ENCODE peak calls at places on chromosomes 3 and 15, in nine cellular contexts. H is activated gamma-delta T cell treated with Interleukin-2 at 50 U/mL for 16 hours, A is NCI-H2081, Q is ACHN, Y is breast epithelium, Z is globus pallidus, G is neuronal stem cell, D is memory B cell, O is left colon. B is an unnamed sample.

GRCh38 chr3:10813425-10813824 is 2.6 kb upstream of the SLC6A11 start:
- DNase-seq in H (no peak), A (no peak), G (no peak), Y (no peak), O (no peak), Z (no peak), Q (no peak), D (no peak), B (no peak)

GRCh38 chr15:51401872-51402517 is 60.5 kb downstream of the GLDN start:
- DNase-seq in O (no peak), Y (no peak), D (no peak), A (peak; percentile 34), Z (no peak), H (no peak), Q (peak; percentile 14), G (peak; percentile 39), B (no peak)

GRCh38 chr15:57772223-57772957 is 65.9 kb downstream of the POLR2M start:
- DNase-seq in Z (no peak), Y (no peak), Q (no peak), H (no peak), D (no peak), G (no peak), O (no peak), A (no peak), B (no peak)

GRCh38 chr15:27865926-27866325 is 233.2 kb downstream of the OCA2 start:
- DNase-seq in D (no peak), Q (no peak), O (no peak), H (no peak), Z (no peak), A (no peak), Y (no peak), G (no peak), B (no peak)

GRCh38 chr15:77120576-77120975 is 49.7 kb upstream of the TSPAN3 start:
- DNase-seq in A (no peak), Z (no peak), D (no peak), H (no peak), O (no peak), G (no peak), Y (no peak), Q (no peak), B (no peak)

GRCh38 chr3:84759361-84759760 is 199.4 kb upstream of the CADM2 start:
- DNase-seq in H (no peak), Q (no peak), O (no peak), D (no peak), A (no peak), G (no peak), Y (no peak), Z (no peak), B (no peak)

GRCh38 chr3:61521229-61521628 is 40.1 kb upstream of the PTPRG start:
- DNase-seq in A (no peak), H (no peak), G (no peak), D (no peak), O (no peak), Y (no peak), Z (no peak), Q (peak; percentile 4), B (no peak)

GRCh38 chr15:64693134-64693533 is 82.3 kb downstream of the RBPMS2 start:
- DNase-seq in A (peak; percentile 46), Y (peak; percentile 47), D (no peak), G (no peak), O (peak; percentile 46), Z (peak; percentile 74), H (no peak), Q (no peak), B (no peak)

GRCh38 chr3:43207628-43208085 is 78.7 kb upstream of the SNRK start:
- DNase-seq in A (no peak), H (no peak), D (no peak), Q (no peak), Z (no peak), Y (no peak), G (no peak), O (no peak), B (no peak)

GRCh38 chr3:126811530-126811929 is 107.5 kb downstream of the CHCHD6 start:
- DNase-seq in Q (no peak), Z (no peak), D (no peak), A (no peak), G (no peak), O (no peak), Y (no peak), H (no peak), B (no peak)

GRCh38 chr3:42957573-42957972 is 21.5 kb upstream of the GASK1A start:
- DNase-seq in A (no peak), Z (no peak), D (no peak), Q (no peak), O (no peak), G (no peak), H (no peak), Y (no peak), B (no peak)

GRCh38 chr3:156727519-156728205 is 53.3 kb downstream of the TIPARP start:
- DNase-seq in A (peak; percentile 54), O (no peak), D (no peak), G (no peak), H (no peak), Q (no peak), Z (no peak), Y (no peak), B (no peak)

GRCh38 chr3:50508821-50509220 is 5.4 kb upstream of the CACNA2D2 start:
- DNase-seq in Y (no peak), Q (no peak), G (no peak), H (no peak), O (no peak), D (no peak), A (no peak), Z (no peak), B (no peak)

GRCh38 chr3:189355481-189356201 is 183.9 kb downstream of the TPRG1 start:
- DNase-seq in D (no peak), A (no peak), Z (no peak), O (no peak), Y (no peak), H (peak; percentile 40), G (no peak), Q (no peak), B (no peak)

GRCh38 chr3:143901105-143901504 is 52.8 kb upstream of the SLC9A9 start:
- DNase-seq in Z (no peak), A (no peak), Q (no peak), D (no peak), G (no peak), Y (no peak), O (no peak), H (no peak), B (no peak)

GRCh38 chr3:119580148-119580760 is 962 bp downstream of the ADPRH start:
- DNase-seq in H (no peak), G (no peak), A (no peak), Z (peak; percentile 32), D (peak; percentile 56), Q (no peak), Y (no peak), O (no peak), B (no peak)

GRCh38 chr15:74040115-74040850 is 42.1 kb downstream of the GOLGA6A start:
- DNase-seq in H (no peak), G (no peak), O (no peak), D (no peak), A (no peak), Z (no peak), Q (peak; percentile 40), Y (no peak), B (no peak)

GRCh38 chr3:172043233-172043632 is 3.9 kb downstream of the FNDC3B start:
- DNase-seq in Z (no peak), D (no peak), H (no peak), Q (no peak), O (no peak), Y (no peak), A (no peak), G (no peak), B (no peak)

GRCh38 chr3:70861855-70862254 is 549.4 kb upstream of the MDFIC2 start:
- DNase-seq in Y (no peak), D (no peak), A (no peak), O (no peak), Z (no peak), Q (no peak), G (no peak), H (no peak), B (no peak)

GRCh38 chr15:64854041-64854440 is 12.3 kb downstream of the PLEKHO2 start:
- DNase-seq in O (no peak), D (no peak), G (no peak), Y (no peak), Q (no peak), A (no peak), H (no peak), Z (no peak), B (no peak)

GRCh38 chr3:71135373-71136088 is 448.0 kb downstream of the FOXP1 start:
- DNase-seq in O (no peak), G (no peak), H (no peak), Y (no peak), D (no peak), A (no peak), Z (no peak), Q (no peak), B (no peak)

GRCh38 chr3:148833223-148833622 is 5.6 kb downstream of the CPB1 start:
- DNase-seq in Z (no peak), D (no peak), A (no peak), O (no peak), H (no peak), Y (no peak), G (no peak), Q (no peak), B (no peak)

GRCh38 chr3:11273945-11274344 is 1.7 kb downstream of the ATG7 start:
- DNase-seq in Z (peak; percentile 50), D (no peak), H (no peak), Q (no peak), O (no peak), A (no peak), G (no peak), Y (no peak), B (no peak)

GRCh38 chr3:50299929-50300680 is 900 bp upstream of the HYAL3 start:
- DNase-seq in H (no peak), Y (no peak), D (no peak), O (no peak), Q (peak; percentile 11), G (no peak), Z (peak; percentile 92), A (no peak), B (no peak)

GRCh38 chr3:72003936-72004335 is 219.0 kb upstream of the PROK2 start:
- DNase-seq in Q (no peak), H (no peak), O (no peak), Z (no peak), G (no peak), D (no peak), Y (no peak), A (no peak), B (no peak)

GRCh38 chr15:90266485-90266884 is 1.0 kb downstream of the NGRN start:
- DNase-seq in Q (peak; percentile 4), G (no peak), Y (no peak), Z (no peak), A (peak; percentile 40), D (no peak), O (no peak), H (no peak), B (no peak)

GRCh38 chr3:16377196-16377595 is 112.2 kb downstream of the OXNAD1 start:
- DNase-seq in H (peak; percentile 30), A (peak; percentile 78), D (no peak), G (no peak), O (no peak), Y (no peak), Z (no peak), Q (no peak), B (no peak)

GRCh38 chr3:12198301-12198700 is 39.6 kb upstream of the TIMP4 start:
- DNase-seq in A (no peak), G (no peak), Z (no peak), Q (peak; percentile 57), O (no peak), D (no peak), Y (no peak), H (no peak), B (no peak)

GRCh38 chr3:98594630-98594961 is 1.2 kb upstream of the CPOX start:
- DNase-seq in Z (no peak), G (no peak), O (no peak), A (no peak), D (no peak), Y (no peak), Q (no peak), H (no peak), B (no peak)

GRCh38 chr3:38655708-38656300 is 6.3 kb upstream of the SCN5A start:
- DNase-seq in H (no peak), Q (peak; percentile 57), Z (peak; percentile 29), G (no peak), Y (no peak), D (no peak), O (no peak), A (peak; percentile 68), B (peak; percentile 47)

GRCh38 chr3:61371123-61371522 is 119.9 kb upstream of the FHIT start:
- DNase-seq in A (peak; percentile 4), D (no peak), Z (no peak), G (peak; percentile 15), Q (peak; percentile 38), Y (no peak), H (no peak), O (no peak), B (no peak)